ENCODE peak calls at places on chromosomes 5 and 9, in seven cellular contexts. S is heart right ventricle, P is BJ, D is sigmoid colon, I is BE2C, K is kidney, Y is kidney epithelial cell. E is an unnamed sample.

GRCh38 chr5:7801898-7802614 is 48.9 kb downstream of the CFAP90 start:
- DNase-seq in S (no peak), P (no peak), D (no peak), I (no peak), K (no peak), Y (no peak), E (no peak)

GRCh38 chr9:14243514-14244042 is 70.4 kb downstream of the NFIB start:
- DNase-seq in S (no peak), P (no peak), D (no peak), I (no peak), K (no peak), Y (no peak), E (no peak)

GRCh38 chr5:84113246-84114118 is 271.2 kb downstream of the EDIL3 start:
- DNase-seq in S (no peak), P (no peak), D (no peak), I (no peak), K (peak), Y (no peak), E (no peak)

GRCh38 chr9:75889577-75889976 is 896 bp upstream of the PCSK5 start:
- DNase-seq in S (no peak), P (no peak), D (no peak), I (no peak), K (no peak), Y (no peak), E (no peak)

GRCh38 chr5:181217805-181218065 is 5.3 kb upstream of the TRIM41 start:
- DNase-seq in S (no peak), P (no peak), D (no peak), I (no peak), K (no peak), Y (no peak), E (no peak)

GRCh38 chr9:121288874-121289553 is 21.1 kb downstream of the GSN start:
- DNase-seq in S (peak), P (no peak), D (peak), I (no peak), K (peak), Y (peak), E (no peak)

GRCh38 chr9:137892424-137893191 is 15.0 kb downstream of the CACNA1B start:
- DNase-seq in S (no peak), P (no peak), D (no peak), I (no peak), K (peak), Y (no peak), E (no peak)

GRCh38 chr5:173329370-173330150 is 1.3 kb upstream of the STC2 start:
- DNase-seq in S (no peak), P (no peak), D (no peak), I (peak), K (no peak), Y (no peak), E (no peak)

GRCh38 chr5:77463905-77464304 is 28.2 kb downstream of the WDR41 start:
- DNase-seq in S (no peak), P (no peak), D (no peak), I (no peak), K (no peak), Y (no peak), E (no peak)

GRCh38 chr5:138032028-138032571 is 779 bp downstream of the FAM13B start:
- DNase-seq in S (peak), P (no peak), D (peak), I (no peak), K (peak), Y (no peak), E (no peak)

GRCh38 chr9:109781086-109781485 is 1.1 kb downstream of the PALM2AKAP2 start:
- DNase-seq in S (no peak), P (no peak), D (no peak), I (no peak), K (no peak), Y (no peak), E (no peak)

GRCh38 chr9:73077625-73078030 is 74.0 kb upstream of the ANXA1 start:
- DNase-seq in S (no peak), P (no peak), D (no peak), I (no peak), K (no peak), Y (no peak), E (no peak)

GRCh38 chr5:99621772-99622681 is 693.2 kb upstream of the CHD1 start:
- DNase-seq in S (no peak), P (no peak), D (no peak), I (peak), K (no peak), Y (no peak), E (no peak)

GRCh38 chr5:149497357-149497756 is 53.9 kb downstream of the CSNK1A1 start:
- DNase-seq in S (no peak), P (peak), D (no peak), I (no peak), K (no peak), Y (no peak), E (no peak)

GRCh38 chr9:107358867-107359440 is 75.9 kb downstream of the RAD23B start:
- DNase-seq in S (no peak), P (no peak), D (no peak), I (no peak), K (no peak), Y (no peak), E (no peak)

GRCh38 chr9:125932012-125932411 is 184.8 kb downstream of the PBX3 start:
- DNase-seq in S (peak), P (peak), D (peak), I (peak), K (no peak), Y (peak), E (peak)

GRCh38 chr5:137933491-137933911 is 44.2 kb downstream of the PKD2L2 start:
- DNase-seq in S (no peak), P (no peak), D (no peak), I (peak), K (no peak), Y (no peak), E (no peak)

GRCh38 chr5:59348189-59348588 is 545.3 kb downstream of the PDE4D start:
- DNase-seq in S (no peak), P (no peak), D (no peak), I (no peak), K (no peak), Y (no peak), E (no peak)

GRCh38 chr5:180648658-180649296 is 623 bp downstream of the FLT4 start:
- DNase-seq in S (no peak), P (no peak), D (peak), I (no peak), K (no peak), Y (no peak), E (no peak)

GRCh38 chr9:121902483-121903135 is 190.5 kb downstream of the TTLL11 start:
- DNase-seq in S (peak), P (peak), D (no peak), I (peak), K (no peak), Y (no peak), E (no peak)

GRCh38 chr9:3498691-3499090 is 27.1 kb downstream of the RFX3 start:
- DNase-seq in S (no peak), P (no peak), D (no peak), I (no peak), K (no peak), Y (peak), E (no peak)

GRCh38 chr9:81559741-81560140 is 129.6 kb downstream of the TLE1 start:
- DNase-seq in S (no peak), P (peak), D (no peak), I (no peak), K (no peak), Y (peak), E (peak)

GRCh38 chr9:107350443-107350842 is 67.4 kb downstream of the RAD23B start:
- DNase-seq in S (no peak), P (no peak), D (no peak), I (no peak), K (no peak), Y (no peak), E (no peak)

GRCh38 chr5:57066921-57067914 is 106.6 kb upstream of the GPBP1 start:
- DNase-seq in S (no peak), P (no peak), D (no peak), I (no peak), K (no peak), Y (no peak), E (no peak)

GRCh38 chr9:137421838-137422667 is 909 bp downstream of the EXD3 start:
- DNase-seq in S (no peak), P (no peak), D (peak), I (peak), K (no peak), Y (no peak), E (no peak)

GRCh38 chr9:38073882-38074281 is 4.9 kb upstream of the SHB start:
- DNase-seq in S (no peak), P (no peak), D (no peak), I (no peak), K (no peak), Y (no peak), E (no peak)

GRCh38 chr5:133456933-133457402 is 155.4 kb downstream of the FSTL4 start:
- DNase-seq in S (no peak), P (no peak), D (no peak), I (no peak), K (no peak), Y (no peak), E (no peak)

GRCh38 chr9:133689151-133689763 is 48.9 kb downstream of the SARDH start:
- DNase-seq in S (no peak), P (no peak), D (no peak), I (no peak), K (peak), Y (no peak), E (no peak)

GRCh38 chr9:95085861-95086563 is 231.5 kb downstream of the FANCC start:
- DNase-seq in S (no peak), P (no peak), D (peak), I (no peak), K (no peak), Y (no peak), E (no peak)

GRCh38 chr9:111094433-111095421 is 56.5 kb upstream of the LPAR1 start:
- DNase-seq in S (peak), P (peak), D (peak), I (no peak), K (no peak), Y (peak), E (no peak)

GRCh38 chr9:93951655-93952118 is 3.5 kb downstream of the BARX1 start:
- DNase-seq in S (no peak), P (no peak), D (peak), I (no peak), K (no peak), Y (no peak), E (no peak)

GRCh38 chr5:134464988-134465855 is 53.5 kb upstream of the CDKN2AIPNL start:
- DNase-seq in S (peak), P (no peak), D (no peak), I (no peak), K (peak), Y (no peak), E (no peak)

GRCh38 chr9:15278290-15278689 is 28.7 kb downstream of the TTC39B start:
- DNase-seq in S (no peak), P (no peak), D (no peak), I (no peak), K (no peak), Y (no peak), E (no peak)

DNA sequence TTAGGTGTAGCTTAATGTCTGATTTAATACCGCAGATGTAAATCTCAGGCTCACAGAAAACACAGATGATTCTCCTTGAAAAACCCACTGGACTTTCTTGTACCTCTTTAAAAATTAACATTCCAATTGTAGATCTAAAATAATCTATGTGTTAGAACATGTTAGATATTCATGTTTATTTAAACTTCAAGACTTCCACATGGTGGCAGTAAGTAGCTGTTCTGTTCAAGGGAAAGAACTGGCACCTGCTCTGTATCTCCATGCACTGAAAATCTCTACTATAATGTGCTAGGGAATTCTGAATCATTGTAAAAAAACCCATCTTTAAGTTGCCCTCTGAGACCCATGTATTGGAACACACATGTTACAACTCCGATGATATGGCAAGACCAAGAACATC is 366.9 kb downstream of the DMRTA1 start:
- DNase-seq in S (no peak), P (no peak), D (no peak), I (no peak), K (no peak), Y (no peak), E (no peak)
- TF ChIP-seq CTCF in S (no peak), P (peak), D (no peak), I (no peak), K (peak), Y (peak), E (peak)

GRCh38 chr9:77954619-77955018 is 77.0 kb downstream of the GNAQ start:
- DNase-seq in S (no peak), P (no peak), D (no peak), I (no peak), K (no peak), Y (no peak), E (no peak)

GRCh38 chr9:77953590-77953989 is 78.0 kb downstream of the GNAQ start:
- DNase-seq in S (no peak), P (no peak), D (no peak), I (no peak), K (no peak), Y (no peak), E (no peak)

GRCh38 chr9:77951369-77951768 is 80.2 kb downstream of the GNAQ start:
- DNase-seq in S (no peak), P (no peak), D (no peak), I (no peak), K (no peak), Y (no peak), E (no peak)

GRCh38 chr9:77954018-77954417 is 77.6 kb downstream of the GNAQ start:
- DNase-seq in S (no peak), P (no peak), D (no peak), I (no peak), K (no peak), Y (no peak), E (no peak)

GRCh38 chr9:77952641-77953341 is 78.8 kb downstream of the GNAQ start:
- DNase-seq in S (peak), P (peak), D (no peak), I (no peak), K (no peak), Y (peak), E (no peak)
- H3K4me3 ChIP-seq in S (no peak), P (no peak), D (no peak), I (no peak), K (no peak), Y (no peak), E (no peak)

GRCh38 chr9:70229579-70229978 is 29.2 kb upstream of the SMC5 start:
- DNase-seq in S (no peak), P (no peak), D (no peak), I (no peak), K (no peak), Y (no peak), E (no peak)
- TF ChIP-seq CTCF in S (no peak), P (peak), D (no peak), I (peak), K (no peak), Y (no peak), E (no peak)

GRCh38 chr9:127438394-127438793 is 12.8 kb downstream of the RPL12 start:
- DNase-seq in S (no peak), P (no peak), D (no peak), I (no peak), K (no peak), Y (no peak), E (no peak)
- H3K4me3 ChIP-seq in S (no peak), P (no peak), D (no peak), I (no peak), K (no peak), Y (no peak), E (no peak)

DNA sequence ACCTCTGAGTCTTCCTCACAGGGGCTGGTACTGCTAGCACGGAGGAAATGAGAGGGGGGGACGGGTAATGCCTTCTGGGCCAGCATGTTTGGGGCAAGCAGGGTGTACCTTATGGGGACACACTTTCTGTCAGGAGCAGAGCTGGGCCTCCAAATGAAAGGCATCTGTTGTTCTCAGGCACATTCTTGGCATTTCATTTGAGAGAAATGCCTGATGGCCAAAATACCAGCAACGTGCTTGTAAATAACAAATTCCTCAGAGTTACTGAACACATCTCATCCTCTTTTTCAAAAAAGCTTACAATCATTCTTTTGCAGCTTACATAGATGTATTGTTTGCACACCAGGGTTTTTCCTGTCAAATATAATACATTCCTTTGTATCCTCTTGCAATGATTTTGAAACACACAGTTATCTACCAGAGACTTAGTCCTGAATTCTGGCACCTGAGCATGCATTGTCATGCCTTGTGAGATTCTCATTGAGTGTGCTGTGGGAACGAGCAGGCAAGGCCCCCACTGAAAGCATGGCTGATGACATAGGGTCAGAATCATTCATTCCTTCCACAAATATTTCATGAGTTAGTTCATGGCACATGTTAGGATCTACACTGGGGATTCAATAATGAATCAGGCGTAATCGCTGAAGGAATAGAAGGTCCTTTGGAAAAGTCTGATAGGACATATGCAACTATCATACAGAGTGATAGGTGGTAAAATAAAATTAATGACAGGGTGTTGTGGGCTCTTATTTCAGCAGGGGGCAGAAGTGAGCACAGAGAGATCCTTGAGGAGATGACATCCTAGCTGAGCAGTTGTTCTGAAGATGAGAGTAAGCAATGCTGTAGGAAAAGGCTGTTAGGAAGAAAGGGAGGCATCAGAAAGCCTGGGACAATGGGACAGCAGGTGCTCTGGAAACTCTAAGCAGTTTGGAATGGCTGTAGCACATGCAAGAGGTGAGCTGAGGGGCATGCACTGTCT is 260.9 kb upstream of the TUT7 start:
- DNase-seq in S (peak), P (peak), D (no peak), I (no peak), K (no peak), Y (no peak), E (no peak)
- TF ChIP-seq CTCF in S (peak), P (peak), D (no peak), I (peak), K (peak), Y (peak), E (peak)

DNA sequence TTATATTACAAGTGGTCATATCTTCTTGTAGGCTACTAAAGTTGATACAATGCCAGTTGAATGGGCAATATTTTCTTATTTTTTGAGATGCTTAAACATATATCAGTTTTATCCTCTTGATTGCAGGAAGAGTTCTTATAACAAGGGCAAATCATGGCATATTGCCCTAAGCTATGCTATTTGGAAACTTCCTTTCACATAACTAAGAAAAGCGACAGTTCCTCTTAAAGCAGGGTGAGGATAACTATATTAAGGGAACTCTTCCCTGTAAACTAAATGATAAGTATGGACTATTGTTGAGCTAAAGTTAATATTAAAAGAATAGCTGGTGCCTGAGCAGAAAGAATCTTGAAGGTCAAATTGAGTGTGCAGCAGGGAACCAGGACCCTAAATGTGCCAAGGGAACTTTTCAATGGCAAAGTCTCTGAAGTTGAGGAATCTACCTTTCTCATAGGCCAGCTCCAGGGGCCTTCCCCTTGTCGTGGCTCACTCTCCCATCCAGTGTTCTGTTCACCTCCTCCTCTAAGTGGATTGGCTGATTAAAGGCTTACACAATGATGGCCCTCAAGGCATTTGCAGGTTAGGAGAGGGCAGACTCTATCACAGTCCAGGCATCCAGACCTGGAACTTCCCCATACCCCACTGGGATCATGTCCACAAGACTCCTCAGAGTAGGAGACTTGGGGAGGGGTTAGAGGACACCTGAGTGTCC is 26.8 kb downstream of the FYB1 start:
- DNase-seq in S (no peak), P (no peak), D (no peak), I (no peak), K (no peak), Y (no peak), E (no peak)
- H3K4me3 ChIP-seq in S (no peak), P (no peak), D (no peak), I (no peak), K (no peak), Y (no peak), E (no peak)

GRCh38 chr9:129919283-129919682 is 84.0 kb downstream of the USP20 start:
- DNase-seq in S (no peak), P (no peak), D (no peak), I (no peak), K (no peak), Y (no peak), E (no peak)
- TF ChIP-seq CTCF in S (no peak), P (no peak), D (no peak), I (no peak), K (no peak), Y (no peak), E (no peak)

DNA sequence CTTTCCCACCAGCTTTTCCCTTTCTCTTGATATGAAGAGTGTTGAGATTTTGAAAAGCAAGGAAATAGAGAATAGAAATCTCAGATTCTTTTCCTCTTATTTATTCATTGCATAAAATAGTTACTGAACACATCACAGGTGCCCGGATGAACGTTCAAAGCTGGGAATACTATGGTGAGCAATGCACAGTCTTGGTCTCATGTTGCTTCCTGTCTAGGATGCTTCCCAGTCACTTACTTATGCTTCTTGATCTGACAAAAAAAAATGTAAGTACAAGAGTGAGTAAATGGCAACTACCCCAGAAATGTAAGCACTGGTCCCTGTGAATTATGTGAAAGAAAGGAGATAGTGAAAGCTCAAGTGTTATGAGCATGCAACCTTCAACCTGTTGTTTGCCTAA is 153.5 kb upstream of the S1PR3 start:
- DNase-seq in S (no peak), P (no peak), D (no peak), I (no peak), K (no peak), Y (no peak), E (no peak)
- H3K4me3 ChIP-seq in S (no peak), P (no peak), D (no peak), I (no peak), K (no peak), Y (no peak), E (no peak)

DNA sequence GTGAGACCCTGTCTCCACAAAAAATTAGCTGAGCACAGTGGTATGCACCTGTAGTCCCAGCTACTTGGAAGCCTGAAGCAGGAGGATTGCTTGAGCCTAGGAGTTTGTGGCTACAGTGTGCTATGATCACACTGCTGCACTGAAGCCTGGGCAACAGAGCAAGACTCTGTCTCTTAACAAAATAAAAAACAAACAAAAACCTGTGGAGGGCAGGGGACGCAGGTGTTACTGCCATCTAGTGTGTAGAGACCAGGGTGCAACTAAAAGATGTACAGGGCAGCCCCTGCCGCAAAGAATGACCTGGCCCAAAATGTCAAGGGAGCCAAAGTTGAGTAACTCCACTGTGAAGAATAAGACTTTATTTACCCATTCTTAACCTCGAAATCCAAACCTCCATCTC is 27.1 kb downstream of the ASPN start:
- DNase-seq in S (no peak), P (no peak), D (no peak), I (no peak), K (no peak), Y (no peak), E (no peak)
- TF ChIP-seq CTCF in S (no peak), P (no peak), D (no peak), I (peak), K (no peak), Y (peak), E (peak)